ENCODE peak calls at places on chromosomes 3 and 15, in four cellular contexts. G is psoas muscle, T is lower leg skin, O is foreskin fibroblast. J is an unnamed sample.

GRCh38 chr15:33848011-33848410 is 120.3 kb upstream of the CHRM5 start:
- DNase-seq in G (no peak), T (no peak), O (no peak), J (no peak)

GRCh38 chr3:14467723-14468620 is 65.6 kb downstream of the SLC6A6 start:
- DNase-seq in G (no peak), T (no peak), O (peak; percentile 56), J (peak; percentile 46)

GRCh38 chr3:109071349-109072142 is 46.4 kb downstream of the MORC1 start:
- DNase-seq in G (no peak), T (no peak), O (no peak), J (no peak)

GRCh38 chr15:100661161-100661560 is 58.8 kb downstream of the ASB7 start:
- DNase-seq in G (no peak), T (no peak), O (no peak), J (no peak)

GRCh38 chr15:101091080-101092017 is 160.5 kb downstream of the CHSY1 start:
- DNase-seq in G (no peak), T (no peak), O (peak; percentile 82), J (peak; percentile 56)

GRCh38 chr15:62638220-62638619 is 404.3 kb upstream of the TPM1 start:
- DNase-seq in G (no peak), T (no peak), O (no peak), J (no peak)

GRCh38 chr3:73409405-73409804 is 215.3 kb downstream of the PDZRN3 start:
- DNase-seq in G (no peak), T (no peak), O (peak; percentile 93), J (no peak)

GRCh38 chr3:44903314-44903713 is 28.9 kb downstream of the TGM4 start:
- DNase-seq in G (no peak), T (no peak), O (no peak), J (no peak)

GRCh38 chr3:166783206-166783605 is 596.9 kb downstream of the ZBBX start:
- DNase-seq in G (no peak), T (no peak), O (no peak), J (no peak)

GRCh38 chr3:138547342-138547975 is 46.6 kb downstream of the CEP70 start:
- DNase-seq in G (no peak), T (no peak), O (no peak), J (no peak)

GRCh38 chr3:70916375-70917055 is 604.1 kb upstream of the MDFIC2 start:
- DNase-seq in G (no peak), T (no peak), O (peak; percentile 6), J (no peak)

GRCh38 chr15:47184003-47184404 is 533.3 kb upstream of the SEMA6D start:
- DNase-seq in G (peak; percentile 56), T (no peak), O (peak; percentile 63), J (peak; percentile 51)

GRCh38 chr3:172285844-172286243 is 162.4 kb downstream of the GHSR start:
- DNase-seq in G (no peak), T (no peak), O (no peak), J (no peak)

GRCh38 chr15:55654541-55654940 is 66.4 kb upstream of the PYGO1 start:
- DNase-seq in G (no peak), T (no peak), O (peak; percentile 35), J (no peak)

GRCh38 chr3:186790261-186790981 is 7.0 kb downstream of the EIF4A2 start:
- DNase-seq in G (no peak), T (no peak), O (peak; percentile 83), J (no peak)

GRCh38 chr3:141710888-141711616 is 27.0 kb upstream of the RNF7 start:
- DNase-seq in G (no peak), T (no peak), O (peak; percentile 91), J (no peak)

GRCh38 chr3:46908294-46908985 is 30.9 kb downstream of the PTH1R start:
- DNase-seq in G (peak; percentile 56), T (no peak), O (peak; percentile 78), J (no peak)
- H3K4me3 ChIP-seq in G (no peak overlapping the region), T (no peak overlapping the region), O (no peak overlapping the region), J (no peak overlapping the region)

GRCh38 chr3:157499342-157499963 is 3.8 kb downstream of the VEPH1 start:
- DNase-seq in G (peak; percentile 43), T (peak; percentile 27), O (peak; percentile 25), J (peak; percentile 11)

GRCh38 chr3:157501863-157502262 is 1.4 kb downstream of the VEPH1 start:
- DNase-seq in G (no peak), T (no peak), O (no peak), J (no peak)

GRCh38 chr3:157498374-157498773 is 4.8 kb downstream of the VEPH1 start:
- DNase-seq in G (no peak), T (no peak), O (peak; percentile 10), J (no peak)

GRCh38 chr3:157500232-157500631 is 3.0 kb downstream of the VEPH1 start:
- DNase-seq in G (no peak), T (no peak), O (no peak), J (no peak)

DNA sequence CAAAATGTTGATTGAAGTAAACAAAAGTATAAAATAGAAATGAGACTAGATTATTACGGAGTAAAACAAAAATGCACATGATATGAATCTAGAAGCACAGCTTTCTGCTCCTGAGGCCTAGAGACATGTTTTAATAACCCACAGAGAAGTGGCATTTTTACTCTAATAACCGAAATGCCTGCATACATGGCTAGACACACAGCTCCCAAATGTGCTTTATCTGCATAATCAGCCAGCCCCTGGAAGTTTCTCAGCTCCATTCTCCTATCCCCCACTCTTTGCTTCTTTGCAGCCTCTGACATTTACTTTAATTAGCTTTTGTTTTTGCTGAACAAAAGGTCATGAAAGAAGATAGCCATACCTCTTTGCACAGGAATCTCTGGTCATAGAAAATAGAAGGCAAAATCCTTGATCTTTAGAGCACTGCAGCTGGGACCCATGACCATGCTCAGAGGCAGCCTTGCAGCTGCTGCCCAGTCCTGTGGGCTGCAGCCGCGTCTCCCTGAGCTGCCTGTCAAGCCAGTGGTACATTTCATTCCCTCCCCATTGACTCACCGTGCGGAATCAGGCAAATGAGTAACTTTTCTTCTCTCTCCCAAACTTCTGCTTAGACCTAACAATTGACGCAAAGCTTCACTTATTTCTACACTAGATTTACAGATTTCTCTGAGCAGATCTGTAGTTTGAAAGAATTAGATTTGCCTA is at the start of gene VEPH1:
- DNase-seq in G (no peak), T (no peak), O (peak; percentile 68), J (no peak)
- H3K4me3 ChIP-seq in G (no peak within 1 kb of the TSS), T (no peak within 1 kb of the TSS), O (peak within 1 kb of the TSS; percentile 23), J (no peak within 1 kb of the TSS)

GRCh38 chr3:37985637-37986320 is 4.8 kb upstream of the VILL start:
- DNase-seq in G (peak; percentile 52), T (no peak), O (peak; percentile 68), J (peak; percentile 66)

GRCh38 chr3:37986479-37987314 is 3.9 kb upstream of the VILL start:
- DNase-seq in G (no peak), T (no peak), O (no peak), J (no peak)

GRCh38 chr3:37984596-37984995 is 6.0 kb upstream of the VILL start:
- DNase-seq in G (no peak), T (no peak), O (no peak), J (no peak)

GRCh38 chr3:37982351-37982750 is 8.2 kb upstream of the VILL start:
- DNase-seq in G (no peak), T (no peak), O (no peak), J (no peak)

GRCh38 chr3:37984051-37984450 is 6.5 kb upstream of the VILL start:
- DNase-seq in G (no peak), T (no peak), O (no peak), J (no peak)
- H3K4me3 ChIP-seq in G (no peak overlapping the region), T (no peak overlapping the region), O (no peak overlapping the region), J (no peak overlapping the region)

GRCh38 chr15:65375871-65376552 is 1.8 kb downstream of the IGDCC3 start:
- DNase-seq in G (no peak), T (no peak), O (no peak), J (no peak)
- H3K4me3 ChIP-seq in G (peak overlapping the region; percentile 85), T (no peak overlapping the region), O (no peak overlapping the region), J (peak overlapping the region; percentile 67)